ENCODE peak calls at places on chromosome 11, in five cellular contexts. O is AML-193, R is NCI-H1048, Z is occipital lobe, L is PC-9. B is an unnamed sample.

GRCh38 chr11:63564056-63564784 is 1.0 kb upstream of the PLAAT2 start:
- DNase-seq in O (no peak), R (no peak), Z (no peak), L (peak), B (no peak)

GRCh38 chr11:116510886-116511650 is 261.7 kb downstream of the BUD13 start:
- DNase-seq in O (no peak), R (no peak), Z (no peak), L (no peak), B (no peak)

GRCh38 chr11:86288776-86289507 is 13.1 kb upstream of the HIKESHI start:
- DNase-seq in O (no peak), R (no peak), Z (no peak), L (no peak), B (no peak)

GRCh38 chr11:108788565-108789199 is 123.8 kb downstream of the DDX10 start:
- DNase-seq in O (peak), R (no peak), Z (no peak), L (no peak), B (no peak)

GRCh38 chr11:47889714-47890441 is 41.7 kb upstream of the NUP160 start:
- DNase-seq in O (no peak), R (no peak), Z (no peak), L (no peak), B (no peak)

GRCh38 chr11:44133335-44133946 is 38.0 kb downstream of the EXT2 start:
- DNase-seq in O (peak), R (no peak), Z (no peak), L (no peak), B (peak)

GRCh38 chr11:31806944-31807790 is 4.0 kb downstream of the PAX6 start:
- DNase-seq in O (no peak), R (no peak), Z (no peak), L (no peak), B (no peak)

GRCh38 chr11:133905677-133906156 is 51.1 kb downstream of the IGSF9B start:
- DNase-seq in O (no peak), R (no peak), Z (no peak), L (no peak), B (no peak)

GRCh38 chr11:128291835-128292234 is 295.5 kb downstream of the ETS1 start:
- DNase-seq in O (no peak), R (no peak), Z (no peak), L (no peak), B (no peak)

GRCh38 chr11:46664612-46665011 is 35.8 kb downstream of the ARHGAP1 start:
- DNase-seq in O (no peak), R (no peak), Z (no peak), L (no peak), B (no peak)

GRCh38 chr11:35040221-35040942 is 98.6 kb upstream of the CD44 start:
- DNase-seq in O (peak), R (no peak), Z (no peak), L (peak), B (no peak)

GRCh38 chr11:109037856-109038780 is 373.2 kb downstream of the DDX10 start:
- DNase-seq in O (no peak), R (no peak), Z (peak), L (no peak), B (no peak)

GRCh38 chr11:75245356-75246005 is 4.9 kb downstream of the TPBGL start:
- DNase-seq in O (no peak), R (no peak), Z (no peak), L (no peak), B (no peak)

GRCh38 chr11:128336203-128336602 is 251.2 kb downstream of the ETS1 start:
- DNase-seq in O (no peak), R (no peak), Z (no peak), L (peak), B (no peak)

GRCh38 chr11:118845369-118845768 is 38.3 kb upstream of the CXCR5 start:
- DNase-seq in O (no peak), R (no peak), Z (no peak), L (peak), B (no peak)

GRCh38 chr11:122998727-122999370 is 17.2 kb upstream of the BSX start:
- DNase-seq in O (no peak), R (no peak), Z (no peak), L (no peak), B (no peak)

GRCh38 chr11:3147257-3147619 is 17.9 kb downstream of the OSBPL5 start:
- DNase-seq in O (no peak), R (no peak), Z (no peak), L (no peak), B (no peak)

GRCh38 chr11:76008474-76008873 is 193.5 kb downstream of the UVRAG start:
- DNase-seq in O (no peak), R (no peak), Z (no peak), L (no peak), B (no peak)

GRCh38 chr11:80944758-80945157 is 1503.9 kb upstream of the TENM4 start:
- DNase-seq in O (no peak), R (no peak), Z (no peak), L (no peak), B (no peak)

GRCh38 chr11:78228467-78228866 is 39.7 kb downstream of the USP35 start:
- DNase-seq in O (peak), R (no peak), Z (no peak), L (peak), B (no peak)

GRCh38 chr11:45751430-45751829 is 53.5 kb upstream of the SLC35C1 start:
- DNase-seq in O (no peak), R (no peak), Z (peak), L (no peak), B (no peak)

GRCh38 chr11:85791326-85791990 is 19.5 kb downstream of the SYTL2 start:
- DNase-seq in O (no peak), R (no peak), Z (no peak), L (no peak), B (no peak)

GRCh38 chr11:64900263-64900678 is 16.7 kb downstream of the ATG2A start:
- DNase-seq in O (no peak), R (no peak), Z (no peak), L (no peak), B (no peak)

GRCh38 chr11:133038850-133039249 is 493.5 kb downstream of the OPCML start:
- DNase-seq in O (no peak), R (no peak), Z (no peak), L (no peak), B (no peak)

GRCh38 chr11:1696608-1697570 is at the start of gene KRTAP5-6:
- DNase-seq in O (no peak), R (no peak), Z (no peak), L (no peak), B (no peak)

GRCh38 chr11:125192717-125193116 is 28.2 kb downstream of the PKNOX2 start:
- DNase-seq in O (no peak), R (no peak), Z (no peak), L (no peak), B (no peak)

GRCh38 chr11:72333657-72334056 is 89.7 kb upstream of the PHOX2A start:
- DNase-seq in O (no peak), R (no peak), Z (no peak), L (no peak), B (no peak)

GRCh38 chr11:118473537-118473936 is 37.2 kb downstream of the KMT2A start:
- DNase-seq in O (no peak), R (no peak), Z (no peak), L (no peak), B (no peak)